ENCODE peak calls at places on chromosomes 5 and 9, in seven cellular contexts. One of them, this sample, is unnamed.

GRCh38 chr9:101093620-101094019 is 65.1 kb downstream of the PLPPR1 start:
- DNase-seq in mucosa of gallbladder: peak
- DNase-seq in RWPE1: peak
- DNase-seq in DMS153: no peak
- DNase-seq in anterior cingulate cortex: no peak
- DNase-seq in mesothelial cell of epicardium: no peak
- DNase-seq in MCF 10A: peak
- DNase-seq in this sample: peak

GRCh38 chr9:82560457-82560904 is 502.5 kb downstream of the RASEF start:
- DNase-seq in mucosa of gallbladder: peak
- DNase-seq in mesothelial cell of epicardium: no peak
- DNase-seq in anterior cingulate cortex: no peak
- DNase-seq in RWPE1: no peak
- DNase-seq in MCF 10A: no peak
- DNase-seq in DMS153: peak
- DNase-seq in this sample: no peak

GRCh38 chr5:41416336-41416735 is 94.1 kb downstream of the PLCXD3 start:
- DNase-seq in anterior cingulate cortex: no peak
- DNase-seq in mucosa of gallbladder: no peak
- DNase-seq in mesothelial cell of epicardium: no peak
- DNase-seq in DMS153: no peak
- DNase-seq in RWPE1: no peak
- DNase-seq in MCF 10A: peak
- DNase-seq in this sample: no peak

GRCh38 chr9:89659473-89660256 is 54.9 kb downstream of the GADD45G start:
- DNase-seq in RWPE1: no peak
- DNase-seq in anterior cingulate cortex: no peak
- DNase-seq in DMS153: no peak
- DNase-seq in MCF 10A: no peak
- DNase-seq in mucosa of gallbladder: no peak
- DNase-seq in mesothelial cell of epicardium: no peak
- DNase-seq in this sample: no peak

GRCh38 chr5:76483433-76483832 is 80.3 kb downstream of the IQGAP2 start:
- DNase-seq in RWPE1: no peak
- DNase-seq in MCF 10A: no peak
- DNase-seq in anterior cingulate cortex: no peak
- DNase-seq in DMS153: no peak
- DNase-seq in mucosa of gallbladder: no peak
- DNase-seq in mesothelial cell of epicardium: no peak
- DNase-seq in this sample: no peak

GRCh38 chr5:144318011-144318410 is 147.3 kb downstream of the KCTD16 start:
- DNase-seq in DMS153: no peak
- DNase-seq in mucosa of gallbladder: no peak
- DNase-seq in MCF 10A: no peak
- DNase-seq in mesothelial cell of epicardium: no peak
- DNase-seq in anterior cingulate cortex: no peak
- DNase-seq in RWPE1: no peak
- DNase-seq in this sample: no peak

GRCh38 chr9:79686381-79687130 is 114.8 kb downstream of the TLE4 start:
- DNase-seq in DMS153: no peak
- DNase-seq in mucosa of gallbladder: no peak
- DNase-seq in anterior cingulate cortex: no peak
- DNase-seq in RWPE1: no peak
- DNase-seq in mesothelial cell of epicardium: no peak
- DNase-seq in MCF 10A: peak
- DNase-seq in this sample: peak

GRCh38 chr9:78436873-78437272 is 139.9 kb downstream of the PSAT1 start:
- DNase-seq in anterior cingulate cortex: no peak
- DNase-seq in mucosa of gallbladder: no peak
- DNase-seq in mesothelial cell of epicardium: no peak
- DNase-seq in RWPE1: no peak
- DNase-seq in MCF 10A: no peak
- DNase-seq in DMS153: no peak
- DNase-seq in this sample: no peak

GRCh38 chr5:65506961-65507360 is 25.2 kb upstream of the ADAMTS6 start:
- DNase-seq in anterior cingulate cortex: no peak
- DNase-seq in MCF 10A: no peak
- DNase-seq in RWPE1: no peak
- DNase-seq in mucosa of gallbladder: no peak
- DNase-seq in DMS153: no peak
- DNase-seq in mesothelial cell of epicardium: no peak
- DNase-seq in this sample: no peak

GRCh38 chr5:157574456-157575095 is 999 bp downstream of the ADAM19 start:
- DNase-seq in RWPE1: no peak
- DNase-seq in anterior cingulate cortex: no peak
- DNase-seq in mesothelial cell of epicardium: no peak
- DNase-seq in MCF 10A: no peak
- DNase-seq in DMS153: no peak
- DNase-seq in mucosa of gallbladder: no peak
- DNase-seq in this sample: no peak

GRCh38 chr5:143992461-143992860 is 178.0 kb downstream of the YIPF5 start:
- DNase-seq in MCF 10A: no peak
- DNase-seq in RWPE1: no peak
- DNase-seq in mucosa of gallbladder: no peak
- DNase-seq in DMS153: no peak
- DNase-seq in mesothelial cell of epicardium: no peak
- DNase-seq in anterior cingulate cortex: no peak
- DNase-seq in this sample: no peak

GRCh38 chr5:95822408-95823240 is at the start of gene GLRX:
- DNase-seq in mucosa of gallbladder: peak
- DNase-seq in mesothelial cell of epicardium: no peak
- DNase-seq in MCF 10A: peak
- DNase-seq in DMS153: no peak
- DNase-seq in anterior cingulate cortex: peak
- DNase-seq in RWPE1: peak
- DNase-seq in this sample: peak

GRCh38 chr9:16499866-16500265 is 370.6 kb downstream of the BNC2 start:
- DNase-seq in RWPE1: no peak
- DNase-seq in MCF 10A: no peak
- DNase-seq in DMS153: no peak
- DNase-seq in mucosa of gallbladder: no peak
- DNase-seq in mesothelial cell of epicardium: no peak
- DNase-seq in anterior cingulate cortex: no peak
- DNase-seq in this sample: no peak

GRCh38 chr9:121656941-121657340 is 5.5 kb downstream of the DAB2IP start:
- DNase-seq in RWPE1: no peak
- DNase-seq in MCF 10A: no peak
- DNase-seq in mucosa of gallbladder: no peak
- DNase-seq in DMS153: no peak
- DNase-seq in anterior cingulate cortex: no peak
- DNase-seq in mesothelial cell of epicardium: no peak
- DNase-seq in this sample: no peak

GRCh38 chr5:173762930-173763329 is 125.2 kb upstream of the CPEB4 start:
- DNase-seq in anterior cingulate cortex: no peak
- DNase-seq in RWPE1: no peak
- DNase-seq in MCF 10A: peak
- DNase-seq in DMS153: no peak
- DNase-seq in mucosa of gallbladder: no peak
- DNase-seq in mesothelial cell of epicardium: no peak
- DNase-seq in this sample: no peak

GRCh38 chr9:120905794-120906248 is 20.8 kb downstream of the TRAF1 start:
- DNase-seq in DMS153: no peak
- DNase-seq in mesothelial cell of epicardium: no peak
- DNase-seq in RWPE1: no peak
- DNase-seq in mucosa of gallbladder: no peak
- DNase-seq in anterior cingulate cortex: no peak
- DNase-seq in MCF 10A: no peak
- DNase-seq in this sample: no peak

GRCh38 chr5:1570975-1571374 is 47.2 kb upstream of the LPCAT1 start:
- DNase-seq in DMS153: no peak
- DNase-seq in MCF 10A: no peak
- DNase-seq in RWPE1: no peak
- DNase-seq in anterior cingulate cortex: no peak
- DNase-seq in mucosa of gallbladder: no peak
- DNase-seq in mesothelial cell of epicardium: no peak
- DNase-seq in this sample: no peak

GRCh38 chr5:126335871-126336270 is 87.3 kb upstream of the GRAMD2B start:
- DNase-seq in MCF 10A: no peak
- DNase-seq in RWPE1: no peak
- DNase-seq in mesothelial cell of epicardium: no peak
- DNase-seq in DMS153: peak
- DNase-seq in mucosa of gallbladder: no peak
- DNase-seq in anterior cingulate cortex: no peak
- DNase-seq in this sample: no peak